ENCODE peak calls at places on chromosomes 6 and 20, in five cellular contexts. K, I, A, J and T are unnamed samples.
A peak's percentile ranks its signal among the peaks of the same experiment; 100 is the strongest.

GRCh38 chr6:157579467-157580031 is 198.6 kb downstream of the ZDHHC14 start:
- DNase-seq in A (no peak), K (peak; percentile 25), J (no peak), I (no peak), T (no peak)

GRCh38 chr6:16670617-16671051 is 90.6 kb downstream of the ATXN1 start:
- DNase-seq in I (no peak), K (no peak), A (no peak), J (no peak), T (no peak)

GRCh38 chr6:50819906-50820589 is 1.4 kb downstream of the TFAP2B start:
- DNase-seq in K (no peak), I (no peak), J (no peak), A (no peak), T (no peak)

GRCh38 chr6:62974452-62974851 is 236.8 kb upstream of the FKBP1C start:
- DNase-seq in K (no peak), I (no peak), J (no peak), A (no peak), T (no peak)

GRCh38 chr6:150269857-150270223 is 99.0 kb upstream of the IYD start:
- DNase-seq in I (no peak), J (no peak), A (peak; percentile 36), K (no peak), T (no peak)

GRCh38 chr6:44655368-44656342 is 268.1 kb downstream of the CDC5L start:
- DNase-seq in J (peak; percentile 86), K (peak; percentile 69), A (peak; percentile 28), I (peak; percentile 90), T (peak; percentile 90)

GRCh38 chr6:13724174-13724573 is 12.5 kb upstream of the RANBP9 start:
- DNase-seq in I (no peak), K (no peak), J (no peak), A (no peak), T (no peak)

GRCh38 chr20:49620364-49621240 is 52.7 kb upstream of the PTGIS start:
- DNase-seq in A (no peak), K (no peak), J (no peak), I (no peak), T (no peak)

GRCh38 chr6:25959890-25960531 is 2.6 kb upstream of the TRIM38 start:
- DNase-seq in J (no peak), A (peak; percentile 35), I (no peak), K (no peak), T (no peak)
- H3K4me3 ChIP-seq in J (no peak overlapping the region), A (no peak overlapping the region), I (no peak overlapping the region), K (no peak overlapping the region), T (no peak overlapping the region)

GRCh38 chr6:41469156-41469950 is 76.8 kb upstream of the FOXP4 start:
- DNase-seq in A (no peak), J (no peak), K (no peak), I (no peak), T (peak; percentile 63)
- H3K4me1 ChIP-seq in A (peaks cover 2% of the 10 kb centered on the region), J (peaks cover 12% of the 10 kb centered on the region), K (peaks cover 4% of the 10 kb centered on the region), I (peaks cover 13% of the 10 kb centered on the region), T (no peaks in the 10 kb centered on the region)

GRCh38 chr20:44089987-44090674 is 96.9 kb downstream of the JPH2 start:
- DNase-seq in A (peak; percentile 69), K (peak; percentile 41), J (no peak), I (no peak), T (no peak)

GRCh38 chr20:44095831-44096230 is 91.2 kb downstream of the JPH2 start:
- DNase-seq in K (no peak), J (no peak), A (no peak), I (no peak), T (no peak)

GRCh38 chr20:44091026-44091425 is 96.0 kb downstream of the JPH2 start:
- DNase-seq in J (no peak), K (no peak), I (no peak), A (no peak), T (no peak)

GRCh38 chr20:44093249-44093582 is 93.8 kb downstream of the JPH2 start:
- DNase-seq in K (no peak), J (no peak), I (no peak), A (no peak), T (no peak)

DNA sequence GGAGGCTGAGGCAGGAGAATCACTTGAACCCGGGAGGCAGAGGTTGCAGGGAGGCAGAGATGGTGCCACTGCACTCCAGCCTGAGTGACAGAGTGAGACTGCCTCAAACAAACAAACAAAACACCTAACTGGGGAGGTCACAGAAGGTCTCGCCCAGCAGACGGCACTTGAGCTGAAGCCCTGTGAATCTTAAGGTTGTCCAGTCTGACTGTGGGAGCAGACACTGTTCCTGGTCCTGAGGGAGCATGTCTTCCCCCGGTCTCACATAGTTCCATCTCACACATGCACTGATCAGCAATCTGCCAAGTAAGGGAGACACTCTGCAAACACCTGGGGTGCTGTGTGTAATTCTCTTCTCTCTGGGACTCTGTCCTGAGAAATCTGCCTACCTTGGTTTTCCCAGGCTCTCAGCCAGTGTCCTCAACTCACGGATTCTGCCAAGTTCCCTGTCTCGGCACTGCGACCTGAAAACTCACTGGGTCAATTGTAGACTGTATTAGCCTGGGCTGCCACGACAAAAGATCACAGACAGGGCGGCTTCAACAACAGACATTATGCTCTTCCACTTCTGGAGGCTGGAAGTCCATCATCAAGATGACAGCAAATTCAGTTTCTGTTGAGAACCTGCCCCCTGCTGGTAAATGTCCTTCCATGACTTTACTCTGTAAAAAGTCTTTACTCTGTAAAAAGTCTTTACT is 94.3 kb downstream of the JPH2 start:
- DNase-seq in A (peak; percentile 49), I (no peak), J (no peak), K (peak; percentile 53), T (no peak)
- H3K4me3 ChIP-seq in A (no peak overlapping the region), I (no peak overlapping the region), J (no peak overlapping the region), K (no peak overlapping the region), T (no peak overlapping the region)

GRCh38 chr6:2797564-2798014 is 32.4 kb downstream of the WRNIP1 start:
- DNase-seq in A (no peak), J (no peak), K (no peak), I (no peak), T (no peak)
- H3K4me1 ChIP-seq in A (peaks cover 7% of the 10 kb centered on the region), J (peaks cover 29% of the 10 kb centered on the region), K (no peaks in the 10 kb centered on the region), I (peaks cover 41% of the 10 kb centered on the region), T (no peaks in the 10 kb centered on the region)

GRCh38 chr6:88165087-88165876 is 865 bp downstream of the CNR1 start:
- DNase-seq in J (no peak), A (no peak), K (no peak), I (no peak), T (no peak)

GRCh38 chr6:88163576-88163975 is 2.6 kb downstream of the CNR1 start:
- DNase-seq in I (no peak), J (no peak), A (no peak), K (no peak), T (no peak)

GRCh38 chr6:88161921-88162320 is 4.2 kb downstream of the CNR1 start:
- DNase-seq in K (no peak), A (no peak), I (no peak), J (no peak), T (no peak)

GRCh38 chr6:88165877-88166492 is at the start of gene CNR1:
- DNase-seq in I (no peak), A (no peak), J (peak; percentile 71), K (peak; percentile 81), T (peak; percentile 87)

DNA sequence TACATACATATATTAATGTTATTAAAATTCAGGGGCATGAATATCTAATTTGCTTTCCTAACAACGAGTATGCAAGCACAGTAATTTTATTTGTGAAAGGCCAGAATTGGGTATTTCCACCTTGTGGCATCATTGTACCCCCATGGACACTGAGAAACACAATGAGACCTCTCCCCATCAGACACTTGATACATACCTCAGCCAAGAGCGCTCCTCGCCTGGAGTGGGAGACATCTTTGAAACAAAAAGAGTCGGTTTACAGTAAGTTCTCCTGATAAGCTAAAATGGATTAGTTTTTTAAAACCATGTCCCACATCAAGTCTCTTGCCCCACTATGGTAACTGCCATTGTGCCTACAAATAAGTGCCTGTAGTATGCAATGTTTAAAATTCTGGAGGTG is 2.1 kb downstream of the CNR1 start:
- DNase-seq in I (no peak), J (no peak), A (no peak), K (no peak), T (no peak)
- H3K4me3 ChIP-seq in I (peak overlapping the region; percentile 59), J (no peak overlapping the region), A (no peak overlapping the region), K (no peak overlapping the region), T (no peak overlapping the region)

DNA sequence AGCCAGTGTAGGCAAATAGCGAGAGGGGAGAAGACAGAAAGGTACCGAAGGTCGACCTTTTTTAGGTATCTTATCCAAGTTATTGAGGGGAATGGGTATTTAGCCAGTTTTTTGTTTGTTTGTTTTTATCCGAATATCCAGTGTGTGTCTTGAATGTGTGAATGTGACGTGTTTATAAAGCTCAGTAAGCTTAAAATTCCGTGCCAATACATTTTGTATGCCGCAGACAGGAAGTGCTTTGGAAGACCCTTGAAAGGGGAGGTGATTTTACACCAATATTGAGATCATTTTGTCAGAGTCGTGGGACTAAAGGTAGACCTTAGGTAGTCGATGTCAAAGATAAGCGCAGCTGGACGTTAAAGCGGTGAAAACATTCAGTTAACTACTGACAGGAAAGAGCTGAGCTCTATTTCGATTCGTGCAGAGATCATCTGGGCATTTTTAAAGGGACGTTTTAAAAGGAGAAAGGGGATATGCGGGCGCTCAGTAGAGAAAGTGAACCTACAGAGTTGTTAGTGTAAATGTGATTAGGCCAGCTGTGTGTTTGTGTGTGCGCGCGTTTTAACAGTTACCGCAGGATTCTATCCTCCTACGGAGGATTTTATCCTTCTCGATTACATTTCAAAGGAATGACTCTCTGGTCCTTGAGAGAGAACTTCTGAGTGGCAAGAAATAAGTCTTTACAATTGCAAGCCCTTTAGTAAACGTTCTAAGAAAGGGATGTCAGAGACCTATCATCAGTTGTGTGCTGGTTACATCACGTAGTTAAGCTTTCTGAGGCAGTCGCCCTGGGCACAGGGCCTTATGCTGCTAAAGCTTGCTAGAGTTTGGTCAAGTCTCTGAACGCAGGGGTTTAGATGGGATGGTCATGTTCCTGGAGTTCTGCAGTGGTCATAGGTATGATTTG is 597 bp upstream of the ECHDC1 start:
- DNase-seq in I (no peak), J (no peak), K (peak; percentile 25), A (peak; percentile 79), T (no peak)
- H3K4me1 ChIP-seq in I (peaks cover 34% of the 10 kb centered on the region), J (peaks cover 40% of the 10 kb centered on the region), K (peaks cover 7% of the 10 kb centered on the region), A (peaks cover 8% of the 10 kb centered on the region), T (no peaks in the 10 kb centered on the region)

GRCh38 chr6:56708810-56709597 is 66.3 kb upstream of the DST start:
- DNase-seq in A (peak; percentile 76), K (no peak), I (no peak), J (no peak), T (no peak)
- H3K4me3 ChIP-seq in A (no peak overlapping the region), K (no peak overlapping the region), I (no peak overlapping the region), J (no peak overlapping the region), T (no peak overlapping the region)

GRCh38 chr20:17669306-17669931 is 12.6 kb downstream of the RRBP1 start:
- DNase-seq in J (no peak), K (no peak), I (no peak), A (no peak), T (no peak)

GRCh38 chr20:17671565-17671964 is 10.5 kb downstream of the RRBP1 start:
- DNase-seq in A (no peak), J (no peak), K (no peak), I (no peak), T (no peak)

GRCh38 chr20:17673082-17673481 is 9.0 kb downstream of the RRBP1 start:
- DNase-seq in K (no peak), I (no peak), J (no peak), A (no peak), T (no peak)

GRCh38 chr20:17668432-17668831 is 13.6 kb downstream of the RRBP1 start:
- DNase-seq in I (no peak), J (no peak), A (no peak), K (no peak), T (no peak)

GRCh38 chr20:17671051-17671450 is 11.0 kb downstream of the RRBP1 start:
- DNase-seq in A (no peak), I (no peak), J (no peak), K (no peak), T (no peak)
- H3K4me1 ChIP-seq in A (peaks cover 29% of the 10 kb centered on the region), I (peaks cover 41% of the 10 kb centered on the region), J (peaks cover 58% of the 10 kb centered on the region), K (peaks cover 10% of the 10 kb centered on the region), T (no peaks in the 10 kb centered on the region)